ENCODE peak calls at places on chromosomes 4 and X, in six cellular contexts. C is astrocyte, N is DND-41, Z is upper lobe of right lung, S is ovary, V is GM12878. D is an unnamed sample. For H3K27me3, the result is how much of the 10 kb centered on the place peaks cover.

GRCh38 chrX:65522739-65523372 is 11.7 kb downstream of the LAS1L start:
- DNase-seq in S (no peak), C (peak), N (no peak), V (no peak), Z (no peak), D (no peak)

GRCh38 chr4:175731506-175731905 is 80.6 kb downstream of the GPM6A start:
- DNase-seq in Z (no peak), C (no peak), S (no peak), V (no peak), N (no peak), D (no peak)

GRCh38 chr4:1045595-1046201 is 34.3 kb downstream of the FGFRL1 start:
- DNase-seq in S (peak), Z (no peak), N (no peak), C (no peak), V (no peak), D (peak)

GRCh38 chr4:89509708-89510269 is 202.2 kb upstream of the GPRIN3 start:
- DNase-seq in N (no peak), Z (no peak), C (peak), S (no peak), V (peak), D (peak)

GRCh38 chr4:31905363-31905762 is 1185.2 kb downstream of the PCDH7 start:
- DNase-seq in V (no peak), S (no peak), Z (no peak), N (no peak), C (no peak), D (no peak)

GRCh38 chr4:42767669-42768068 is 110.8 kb upstream of the ATP8A1 start:
- DNase-seq in N (no peak), Z (no peak), S (no peak), C (no peak), V (no peak), D (no peak)

GRCh38 chr4:71382569-71383560 is 44.0 kb downstream of the SLC4A4 start:
- DNase-seq in V (no peak), Z (no peak), N (no peak), C (no peak), S (no peak), D (no peak)

GRCh38 chr4:101458914-101459313 is 111.6 kb upstream of the PPP3CA start:
- DNase-seq in N (no peak), Z (no peak), S (no peak), C (peak), V (no peak), D (no peak)

GRCh38 chrX:119015407-119016242 is 41.2 kb downstream of the LONRF3 start:
- DNase-seq in Z (peak), N (no peak), C (peak), S (peak), V (peak), D (no peak)

GRCh38 chr4:173237722-173238121 is 69.1 kb downstream of the GALNT7 start:
- DNase-seq in Z (no peak), V (no peak), S (no peak), C (no peak), N (no peak), D (no peak)

GRCh38 chrX:21840199-21840557 is 761 bp downstream of the MBTPS2 start:
- DNase-seq in C (peak), S (no peak), N (peak), Z (no peak), V (no peak), D (peak)

GRCh38 chr4:53786632-53787031 is 195.3 kb upstream of the LNX1 start:
- DNase-seq in S (peak), N (no peak), V (no peak), C (no peak), Z (no peak), D (no peak)

GRCh38 chr4:169443748-169444147 is 168.6 kb downstream of the NEK1 start:
- DNase-seq in S (no peak), C (no peak), Z (no peak), V (no peak), N (no peak), D (no peak)

GRCh38 chrX:121598356-121598755 is 550.9 kb downstream of the GLUD2 start:
- DNase-seq in N (no peak), V (no peak), S (no peak), C (no peak), Z (no peak), D (no peak)

GRCh38 chrX:9539611-9540387 is 74.9 kb downstream of the TBL1X start:
- DNase-seq in N (peak), Z (no peak), V (no peak), C (no peak), S (no peak), D (no peak)

GRCh38 chr4:104693601-104694201 is 199.0 kb upstream of the CXXC4 start:
- DNase-seq in V (no peak), C (no peak), Z (no peak), N (no peak), S (no peak), D (no peak)
- H3K27ac ChIP-seq in V (no peak), C (no peak), Z (no peak), N (no peak), S (no peak), D (no peak)

DNA sequence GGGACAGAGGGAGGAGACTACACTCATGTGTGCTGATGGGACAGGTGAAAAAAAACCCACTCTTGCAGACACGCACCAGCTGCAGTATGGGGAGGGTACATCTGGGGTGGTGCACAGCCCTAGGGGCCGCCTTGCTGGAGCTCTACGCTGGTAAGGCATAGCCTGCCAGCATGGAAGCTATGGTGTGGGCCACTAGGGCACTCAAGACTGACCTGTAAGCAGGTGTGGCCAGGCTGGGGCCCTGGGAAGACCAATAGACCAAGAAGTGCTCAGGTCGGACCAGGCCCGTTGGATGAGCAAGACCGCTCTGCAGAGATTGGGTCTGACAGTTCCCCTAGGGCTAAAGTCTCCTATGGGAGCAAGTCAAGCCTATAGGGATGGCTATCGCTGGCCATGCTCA is 314.8 kb downstream of the FAM47A start:
- DNase-seq in Z (no peak), C (no peak), V (no peak), N (no peak), S (no peak), D (no peak)
- H3K27me3 ChIP-seq in Z (under half), C (under half), V (under half), N (under half), S (under half), D (under half)

GRCh38 chr4:41426523-41426922 is 111.4 kb upstream of the LIMCH1 start:
- DNase-seq in N (no peak), S (no peak), C (no peak), V (no peak), Z (no peak), D (no peak)

GRCh38 chr4:41430796-41431195 is 107.2 kb upstream of the LIMCH1 start:
- DNase-seq in V (no peak), S (no peak), Z (no peak), C (peak), N (no peak), D (no peak)

GRCh38 chr4:41428205-41428940 is 109.6 kb upstream of the LIMCH1 start:
- DNase-seq in S (no peak), Z (no peak), N (no peak), V (no peak), C (peak), D (no peak)

GRCh38 chr4:41427306-41427882 is 110.6 kb upstream of the LIMCH1 start:
- DNase-seq in Z (no peak), N (no peak), C (no peak), S (no peak), V (no peak), D (no peak)

DNA sequence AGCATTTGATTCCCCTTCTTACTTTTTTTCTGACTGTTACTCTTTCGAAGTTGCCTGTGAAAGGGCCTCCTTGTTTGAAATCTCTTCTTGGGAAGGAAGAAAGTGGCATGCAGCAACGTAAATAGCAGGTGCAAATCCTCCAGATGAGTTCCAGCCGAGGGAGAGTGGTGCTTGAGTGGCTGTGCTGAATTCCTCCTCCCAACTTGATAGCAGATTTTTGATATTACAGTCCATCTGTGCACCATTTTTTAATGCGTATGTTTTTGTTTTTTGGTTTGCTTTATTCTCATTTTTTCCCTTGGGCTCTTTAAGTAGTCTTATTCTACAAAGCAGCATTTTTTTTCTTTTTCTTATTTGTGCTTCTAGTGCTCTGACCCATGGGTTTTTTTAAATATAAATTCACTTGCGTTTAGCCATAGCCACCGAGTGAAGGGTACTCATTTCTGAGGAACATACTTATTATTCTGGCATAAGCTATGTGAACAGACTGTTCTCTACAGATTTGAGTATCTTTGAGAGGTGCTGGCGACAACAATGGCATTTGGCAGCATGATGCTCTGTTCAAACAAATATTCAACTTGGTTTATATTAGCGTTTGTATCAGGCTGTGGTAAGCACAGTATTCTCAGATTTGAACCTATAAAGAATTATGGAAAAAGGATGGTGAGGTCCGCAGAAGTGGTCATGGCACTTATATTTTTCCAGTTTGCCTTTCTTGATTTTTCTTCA is 108.9 kb upstream of the LIMCH1 start:
- DNase-seq in Z (no peak), V (no peak), S (no peak), C (no peak), N (no peak), D (no peak)
- H3K27ac ChIP-seq in Z (peak), V (no peak), S (no peak), C (no peak), N (no peak), D (no peak)

GRCh38 chrX:123331859-123332258 is 147.8 kb downstream of the GRIA3 start:
- DNase-seq in C (no peak), V (no peak), S (no peak), Z (no peak), N (no peak), D (no peak)
- H3K27me3 ChIP-seq in C (under half), V (under half), S (under half), Z (under half), N (under half), D (under half)

GRCh38 chrX:24837966-24838365 is 144.2 kb downstream of the POLA1 start:
- DNase-seq in V (no peak), C (no peak), N (no peak), S (no peak), Z (no peak), D (no peak)
- H3K27ac ChIP-seq in V (no peak), C (no peak), N (no peak), S (no peak), Z (no peak), D (no peak)

DNA sequence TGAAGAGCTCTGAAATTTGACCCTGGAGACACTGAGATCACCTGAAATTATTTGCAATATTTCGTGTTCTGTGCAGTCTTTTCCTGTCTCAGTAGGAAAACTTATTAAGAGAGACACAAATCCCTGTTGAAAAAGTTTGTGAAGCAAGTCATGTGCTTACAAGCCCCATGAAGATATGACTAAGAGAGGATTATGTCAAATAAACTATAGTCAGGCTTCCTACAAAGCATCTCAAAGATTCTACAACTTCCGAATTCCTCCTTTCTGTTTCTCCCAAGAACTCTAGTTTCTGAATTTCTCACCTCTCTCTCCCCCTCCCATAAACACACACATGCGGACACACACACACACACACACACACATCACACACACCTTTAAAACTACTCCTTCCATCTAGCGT is 230.8 kb downstream of the HS3ST1 start:
- DNase-seq in S (no peak), N (no peak), C (no peak), V (no peak), Z (no peak), D (no peak)
- H3K27me3 ChIP-seq in S (under half), N (under half), C (under half), V (under half), Z (under half), D (under half)

GRCh38 chrX:23782455-23782854 is 518 bp upstream of the SAT1 start:
- DNase-seq in V (no peak), S (no peak), Z (no peak), C (no peak), N (no peak), D (no peak)
- H3K27ac ChIP-seq in V (peak), S (no peak), Z (peak), C (peak), N (peak), D (peak)

DNA sequence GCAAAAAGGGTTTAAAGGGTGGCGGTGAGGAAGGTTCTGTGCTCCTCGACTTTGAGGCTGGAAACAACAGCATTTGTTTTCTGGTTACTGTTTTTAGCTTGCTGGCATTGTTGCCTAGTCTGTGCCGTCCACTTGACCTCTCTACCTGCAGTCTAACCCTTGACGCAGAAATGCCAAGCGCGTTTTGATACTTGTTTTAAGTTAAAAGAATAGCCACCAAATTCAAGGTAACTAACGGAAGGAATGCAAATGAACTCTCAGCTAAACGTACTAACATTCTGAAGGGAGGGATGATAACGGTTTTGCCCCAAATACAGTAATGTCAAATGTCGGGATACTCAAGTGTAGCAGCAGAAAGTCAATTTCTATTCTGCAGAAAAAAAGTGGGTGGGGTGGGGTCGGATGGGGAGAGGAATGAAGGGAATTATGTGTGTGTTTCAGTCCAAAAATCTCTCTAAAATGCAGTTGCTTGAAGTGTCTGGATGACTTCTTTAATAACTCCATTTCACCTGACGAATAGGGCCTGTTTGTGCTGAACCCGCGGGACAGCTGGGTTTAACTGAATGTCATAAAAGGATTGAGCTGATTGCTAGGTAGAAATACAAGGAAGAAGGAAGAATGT is 3.4 kb upstream of the NKX6-1 start:
- DNase-seq in V (no peak), C (no peak), Z (no peak), N (no peak), S (no peak), D (no peak)
- H3K27me3 ChIP-seq in V (under half), C (half or more), Z (half or more), N (under half), S (under half), D (under half)

DNA sequence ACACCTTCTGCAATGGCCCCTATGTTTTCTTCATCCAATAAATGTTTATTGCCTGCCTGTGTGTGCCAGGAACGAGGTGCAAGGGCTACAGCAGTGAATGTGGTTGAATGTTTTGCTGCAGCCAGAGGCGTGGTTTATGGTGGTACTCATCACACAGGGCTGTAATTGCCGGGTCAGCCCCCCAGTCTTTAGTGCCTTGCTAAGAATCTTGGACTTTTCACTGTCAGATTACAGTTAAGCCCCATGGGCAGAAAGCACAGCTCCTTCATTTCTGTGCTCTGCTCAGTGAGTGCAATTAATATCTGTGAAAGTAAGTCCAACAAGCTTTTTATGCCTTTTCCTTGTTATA is 67.8 kb downstream of the TAPT1 start:
- DNase-seq in N (no peak), C (no peak), V (no peak), S (no peak), Z (no peak), D (no peak)
- H3K27ac ChIP-seq in N (no peak), C (no peak), V (no peak), S (no peak), Z (no peak), D (no peak)

D was measured in CD4-positive, CD25-positive, alpha-beta regulatory T cell.